ENCODE peak calls at places on chromosome 1, in ten cellular contexts. S is left ventricle myocardium inferior; T is stimulated activated CD4-positive, alpha-beta T cell treated with anti-CD3 and anti-CD28 coated beads, Interleukin-4, amount 100 ng/mL, for 48 hours; U is GM04504; Q is HS-5; Z is activated CD8-positive, alpha-beta T cell treated with anti-CD3 and anti-CD28 coated beads, Interleukin-2, amount 10 ng/mL, durations not matched to agents 7 days and 5 days; I is AML-193; G is stimulated activated CD8-positive, alpha-beta memory T cell treated with anti-CD3 and anti-CD28 coated beads, Interleukin-7, amount 100 ng/mL, for 1 hour; F is epithelial cell of esophagus; A is Calu3. J is an unnamed sample.
A peak's percentile ranks its signal among the peaks of the same experiment; 100 is the strongest.

GRCh38 chr1:16153999-16154673 is 1.7 kb downstream of the EPHA2 start:
- DNase-seq in S (no peak), U (no peak), Z (no peak), G (no peak), T (no peak), I (no peak), A (no peak), Q (no peak), F (no peak), J (no peak)

GRCh38 chr1:203439086-203439620 is 36.5 kb upstream of the PRELP start:
- DNase-seq in A (no peak), Z (no peak), S (no peak), T (no peak), I (no peak), Q (no peak), G (no peak), F (no peak), U (no peak), J (no peak)

GRCh38 chr1:80961464-80962190 is 839.1 kb upstream of the ADGRL2 start:
- DNase-seq in U (no peak), Z (no peak), T (no peak), I (no peak), F (peak; percentile 41), Q (no peak), S (no peak), G (no peak), A (no peak), J (no peak)

GRCh38 chr1:202034683-202035462 is 24.5 kb downstream of the ELF3 start:
- DNase-seq in S (peak; percentile 71), T (peak; percentile 4), I (no peak), Q (peak; percentile 78), A (peak; percentile 99), F (peak; percentile 99), Z (no peak), U (peak; percentile 82), G (no peak), J (no peak)

GRCh38 chr1:174999926-175000696 is at the start of gene CACYBP:
- DNase-seq in I (peak; percentile 16), Q (no peak), A (no peak), T (no peak), F (peak; percentile 37), S (no peak), G (no peak), U (no peak), Z (peak; percentile 54), J (peak; percentile 18)

GRCh38 chr1:182295697-182296096 is 95.9 kb downstream of the GLUL start:
- DNase-seq in I (no peak), Q (no peak), U (no peak), A (no peak), T (no peak), F (no peak), Z (no peak), S (no peak), G (no peak), J (no peak)

GRCh38 chr1:33517596-33518250 is 45.3 kb downstream of the ZSCAN20 start:
- DNase-seq in T (no peak), Z (no peak), A (no peak), S (no peak), G (no peak), I (no peak), U (peak; percentile 10), Q (no peak), F (no peak), J (no peak)

GRCh38 chr1:44531785-44532566 is 126.9 kb downstream of the RNF220 start:
- DNase-seq in F (peak; percentile 70), U (no peak), T (no peak), S (no peak), I (no peak), A (peak; percentile 38), Z (no peak), Q (no peak), G (no peak), J (no peak)

GRCh38 chr1:59643526-59643925 is 171.2 kb upstream of the HOOK1 start:
- DNase-seq in U (no peak), S (no peak), T (no peak), G (no peak), I (no peak), F (no peak), Z (no peak), Q (no peak), A (no peak), J (no peak)

GRCh38 chr1:207056673-207057072 is 3.6 kb downstream of the PFKFB2 start:
- DNase-seq in G (no peak), I (no peak), T (no peak), Z (no peak), A (no peak), F (no peak), S (no peak), Q (no peak), U (no peak), J (no peak)

GRCh38 chr1:200969726-200970521 is 53.6 kb downstream of the KIF21B start:
- DNase-seq in U (no peak), S (no peak), A (no peak), Z (no peak), G (no peak), F (no peak), T (no peak), Q (no peak), I (no peak), J (no peak)

GRCh38 chr1:155897746-155898145 is 13.4 kb downstream of the RIT1 start:
- DNase-seq in G (no peak), A (no peak), T (no peak), I (no peak), F (no peak), S (no peak), Q (no peak), U (no peak), Z (no peak), J (no peak)

GRCh38 chr1:151001592-151001991 is 5.1 kb downstream of the MINDY1 start:
- DNase-seq in F (peak; percentile 67), Z (no peak), S (no peak), U (no peak), T (no peak), Q (no peak), I (peak; percentile 53), G (no peak), A (no peak), J (no peak)

GRCh38 chr1:47776554-47777156 is 220.5 kb downstream of the TRABD2B start:
- DNase-seq in I (no peak), G (no peak), U (no peak), Z (no peak), T (no peak), S (no peak), F (no peak), Q (no peak), A (no peak), J (no peak)

GRCh38 chr1:36715797-36716196 is 233.1 kb upstream of the CSF3R start:
- DNase-seq in Z (no peak), U (no peak), I (no peak), F (no peak), A (no peak), Q (no peak), S (no peak), T (no peak), G (no peak), J (no peak)

GRCh38 chr1:84145051-84145450 is 980 bp downstream of the PRKACB start:
- DNase-seq in F (peak; percentile 57), I (peak; percentile 51), T (no peak), A (no peak), S (no peak), Z (peak; percentile 53), U (no peak), G (no peak), Q (no peak), J (no peak)

GRCh38 chr1:7561331-7561921 is 209.7 kb upstream of the VAMP3 start:
- DNase-seq in F (no peak), T (no peak), Z (no peak), A (no peak), U (no peak), S (no peak), G (no peak), Q (no peak), I (peak; percentile 0), J (no peak)

GRCh38 chr1:4755301-4756183 is 101.1 kb downstream of the AJAP1 start:
- DNase-seq in U (peak; percentile 42), T (no peak), Z (no peak), Q (no peak), I (no peak), S (no peak), A (no peak), F (no peak), G (no peak), J (no peak)

GRCh38 chr1:1157914-1158710 is 15.6 kb upstream of the TTLL10 start:
- DNase-seq in I (no peak), U (peak; percentile 5), T (no peak), Z (peak; percentile 39), A (peak; percentile 92), Q (no peak), G (no peak), F (no peak), S (peak; percentile 54), J (no peak)

GRCh38 chr1:157870477-157870876 is 28.9 kb upstream of the CD5L start:
- DNase-seq in G (no peak), Q (no peak), S (no peak), Z (no peak), T (no peak), U (no peak), A (no peak), I (peak; percentile 26), F (no peak), J (no peak)

GRCh38 chr1:205480349-205481278 is 23.9 kb upstream of the CDK18 start:
- DNase-seq in F (no peak), G (peak; percentile 30), Z (peak; percentile 63), U (no peak), S (no peak), Q (no peak), A (no peak), I (no peak), T (peak; percentile 43), J (no peak)

GRCh38 chr1:153617677-153618076 is 1.6 kb upstream of the S100A14 start:
- DNase-seq in F (peak; percentile 86), G (peak; percentile 47), U (peak; percentile 60), T (peak; percentile 62), Z (peak; percentile 86), A (peak; percentile 83), I (peak; percentile 61), Q (no peak), S (no peak), J (peak; percentile 39)

GRCh38 chr1:163604391-163604790 is 282.6 kb downstream of the NUF2 start:
- DNase-seq in F (no peak), A (no peak), Q (no peak), I (no peak), T (no peak), S (no peak), Z (no peak), G (no peak), U (no peak), J (no peak)

GRCh38 chr1:18716785-18717678 is 86.4 kb downstream of the PAX7 start:
- DNase-seq in I (no peak), S (no peak), U (no peak), F (no peak), A (no peak), Q (no peak), T (no peak), G (no peak), Z (no peak), J (no peak)

GRCh38 chr1:20240012-20240411 is 50.7 kb upstream of the VWA5B1 start:
- DNase-seq in F (no peak), T (no peak), A (no peak), G (no peak), Z (no peak), U (no peak), S (no peak), I (no peak), Q (no peak), J (no peak)

GRCh38 chr1:113133759-113134158 is 60.8 kb downstream of the LRIG2 start:
- DNase-seq in T (no peak), S (no peak), Z (no peak), I (no peak), F (no peak), G (no peak), Q (no peak), A (no peak), U (no peak), J (no peak)

GRCh38 chr1:94799201-94799600 is 21.0 kb upstream of the SLC44A3 start:
- DNase-seq in U (no peak), G (no peak), Q (no peak), A (no peak), Z (no peak), F (peak; percentile 39), T (no peak), S (no peak), I (no peak), J (no peak)

GRCh38 chr1:29444782-29445325 is 208.5 kb downstream of the PTPRU start:
- DNase-seq in F (no peak), U (no peak), Q (no peak), I (no peak), G (no peak), Z (no peak), A (no peak), T (no peak), S (no peak), J (no peak)